ENCODE peak calls at places on chromosomes 6 and 20, in nine cellular contexts. Z is memory B cell; G is NCI-H774; X is HT-29; O is BE2C; H is activated T-helper 1 cell treated with anti-CD3 and anti-CD28 coated beads, Interleukin-12 subunit alpha, Interleukin-12 subunit beta, Interleukin-2, Interleukin-4 antibody, amounts not matched to agents 30 ng/mL and 10 ng/mL and 1 ng/mL, durations not matched to agents 14 hours and 24 hours and 36 hours; F is stomach; L is GM13977; M is heart right ventricle. I is an unnamed sample.

GRCh38 chr20:63795178-63795830 is 35.8 kb downstream of the ZBTB46 start:
- DNase-seq in Z (no peak), G (no peak), X (no peak), O (no peak), H (no peak), F (no peak), L (no peak), M (no peak), I (no peak)

GRCh38 chr6:34730006-34730405 is 27.3 kb upstream of the SNRPC start:
- DNase-seq in Z (no peak), G (no peak), X (no peak), O (no peak), H (no peak), F (no peak), L (no peak), M (no peak), I (no peak)

GRCh38 chr6:149235130-149235561 is 82.4 kb upstream of the TAB2 start:
- DNase-seq in Z (no peak), G (no peak), X (peak), O (peak), H (no peak), F (no peak), L (peak), M (no peak), I (peak)

GRCh38 chr6:9766240-9766915 is 648.5 kb downstream of the TFAP2A start:
- DNase-seq in Z (no peak), G (no peak), X (no peak), O (no peak), H (no peak), F (no peak), L (peak), M (no peak), I (no peak)

GRCh38 chr6:133997267-133997666 is 44.2 kb downstream of the TBPL1 start:
- DNase-seq in Z (no peak), G (no peak), X (no peak), O (no peak), H (no peak), F (no peak), L (no peak), M (no peak), I (no peak)

GRCh38 chr20:63687419-63688233 is 8.8 kb upstream of the TNFRSF6B start:
- DNase-seq in Z (no peak), G (no peak), X (no peak), O (no peak), H (no peak), F (no peak), L (no peak), M (no peak), I (no peak)

GRCh38 chr20:286508-286907 is 4.0 kb downstream of the C20orf96 start:
- DNase-seq in Z (no peak), G (no peak), X (no peak), O (no peak), H (no peak), F (no peak), L (no peak), M (no peak), I (no peak)

GRCh38 chr20:14067631-14068030 is 72.3 kb downstream of the MACROD2 start:
- DNase-seq in Z (no peak), G (no peak), X (no peak), O (no peak), H (no peak), F (no peak), L (no peak), M (no peak), I (no peak)

GRCh38 chr20:5784735-5785134 is 34.5 kb downstream of the SHLD1 start:
- DNase-seq in Z (no peak), G (no peak), X (no peak), O (no peak), H (no peak), F (no peak), L (no peak), M (no peak), I (no peak)

GRCh38 chr20:47681977-47682812 is 103.1 kb downstream of the SULF2 start:
- DNase-seq in Z (no peak), G (no peak), X (no peak), O (peak), H (no peak), F (no peak), L (no peak), M (peak), I (no peak)

GRCh38 chr6:33558801-33559200 is 21.3 kb downstream of the BAK1 start:
- DNase-seq in Z (no peak), G (no peak), X (no peak), O (no peak), H (no peak), F (no peak), L (no peak), M (no peak), I (no peak)

GRCh38 chr20:63482021-63482587 is 9.6 kb upstream of the KCNQ2 start:
- DNase-seq in Z (no peak), G (no peak), X (no peak), O (peak), H (no peak), F (no peak), L (no peak), M (no peak), I (no peak)

GRCh38 chr6:3878048-3878666 is 29.0 kb downstream of the FAM50B start:
- DNase-seq in Z (no peak), G (no peak), X (no peak), O (no peak), H (no peak), F (no peak), L (no peak), M (no peak), I (no peak)

GRCh38 chr6:11282245-11282644 is 49.8 kb upstream of the NEDD9 start:
- DNase-seq in Z (no peak), G (no peak), X (no peak), O (no peak), H (no peak), F (no peak), L (no peak), M (no peak), I (no peak)

GRCh38 chr6:62640749-62641148 is 354.7 kb upstream of the KHDRBS2 start:
- DNase-seq in Z (no peak), G (no peak), X (no peak), O (no peak), H (no peak), F (no peak), L (no peak), M (no peak), I (no peak)

GRCh38 chr20:25318471-25319240 is 70.8 kb downstream of the PYGB start:
- DNase-seq in Z (peak), G (no peak), X (no peak), O (no peak), H (no peak), F (peak), L (peak), M (no peak), I (no peak)

GRCh38 chr20:24314053-24314452 is 155.4 kb upstream of the SYNDIG1 start:
- DNase-seq in Z (no peak), G (no peak), X (no peak), O (no peak), H (no peak), F (no peak), L (no peak), M (no peak), I (no peak)

GRCh38 chr6:31663961-31664789 is 622 bp downstream of the GPANK1 start:
- DNase-seq in Z (no peak), G (no peak), X (no peak), O (peak), H (no peak), F (no peak), L (no peak), M (peak), I (no peak)

GRCh38 chr6:14693301-14694192 is 552.3 kb upstream of the JARID2 start:
- DNase-seq in Z (no peak), G (no peak), X (no peak), O (peak), H (no peak), F (no peak), L (no peak), M (no peak), I (no peak)

GRCh38 chr20:61724376-61724775 is 341.3 kb downstream of the TAF4 start:
- DNase-seq in Z (no peak), G (no peak), X (peak), O (no peak), H (no peak), F (no peak), L (no peak), M (no peak), I (no peak)

GRCh38 chr20:44961868-44962267 is 1.7 kb upstream of the TOMM34 start:
- DNase-seq in Z (no peak), G (no peak), X (no peak), O (peak), H (no peak), F (no peak), L (no peak), M (no peak), I (no peak)

GRCh38 chr6:170388113-170388512 is 81.6 kb downstream of the FAM120B start:
- DNase-seq in Z (no peak), G (no peak), X (no peak), O (peak), H (no peak), F (no peak), L (no peak), M (no peak), I (no peak)

GRCh38 chr20:24364464-24364863 is 105.0 kb upstream of the SYNDIG1 start:
- DNase-seq in Z (no peak), G (no peak), X (no peak), O (no peak), H (no peak), F (no peak), L (no peak), M (no peak), I (no peak)

GRCh38 chr6:170203212-170203611 is 87.7 kb downstream of the DLL1 start:
- DNase-seq in Z (peak), G (no peak), X (no peak), O (no peak), H (no peak), F (no peak), L (no peak), M (no peak), I (no peak)

GRCh38 chr6:112029045-112029822 is 24.7 kb upstream of the CCN6 start:
- DNase-seq in Z (peak), G (peak), X (peak), O (peak), H (peak), F (peak), L (peak), M (peak), I (peak)

GRCh38 chr20:25499031-25499430 is 86.3 kb downstream of the NINL start:
- DNase-seq in Z (no peak), G (no peak), X (no peak), O (no peak), H (no peak), F (no peak), L (no peak), M (no peak), I (no peak)

GRCh38 chr6:15442467-15442866 is 196.6 kb downstream of the JARID2 start:
- DNase-seq in Z (no peak), G (no peak), X (no peak), O (no peak), H (no peak), F (no peak), L (no peak), M (no peak), I (no peak)

GRCh38 chr20:44572551-44573500 is 9.6 kb upstream of the PKIG start:
- DNase-seq in Z (no peak), G (no peak), X (no peak), O (no peak), H (no peak), F (no peak), L (no peak), M (peak), I (no peak)

GRCh38 chr6:168934856-168935627 is 318.6 kb downstream of the THBS2 start:
- DNase-seq in Z (no peak), G (no peak), X (no peak), O (no peak), H (no peak), F (no peak), L (no peak), M (no peak), I (no peak)

GRCh38 chr6:11380969-11381744 is 148.7 kb upstream of the NEDD9 start:
- DNase-seq in Z (no peak), G (no peak), X (no peak), O (no peak), H (no peak), F (no peak), L (no peak), M (no peak), I (no peak)

GRCh38 chr20:21981179-21981578 is 275.7 kb downstream of the PAX1 start:
- DNase-seq in Z (no peak), G (no peak), X (no peak), O (no peak), H (no peak), F (no peak), L (no peak), M (no peak), I (no peak)

GRCh38 chr20:37417146-37417856 is 71.4 kb downstream of the SRC start:
- DNase-seq in Z (no peak), G (no peak), X (no peak), O (no peak), H (no peak), F (no peak), L (no peak), M (no peak), I (no peak)

GRCh38 chr6:22880686-22881433 is 311.5 kb downstream of the HDGFL1 start:
- DNase-seq in Z (no peak), G (no peak), X (no peak), O (no peak), H (no peak), F (no peak), L (no peak), M (no peak), I (no peak)

I was measured in NCI-H146.